ENCODE peak calls at places on chromosome 5, in nine cellular contexts. T, R, Q, Z, H, B, M, G and P are unnamed samples.

GRCh38 chr5:128649183-128649582 is 111.1 kb upstream of the FBN2 start:
- DNase-seq in T (no peak), R (no peak), Q (no peak), Z (no peak), H (no peak), B (no peak), M (no peak), G (no peak), P (no peak)

GRCh38 chr5:150364004-150364403 is 6.5 kb downstream of the TCOF1 start:
- DNase-seq in T (no peak), R (no peak), Q (no peak), Z (no peak), H (no peak), B (no peak), M (no peak), G (no peak), P (no peak)

GRCh38 chr5:137891849-137892248 is 2.6 kb downstream of the PKD2L2 start:
- DNase-seq in T (no peak), R (no peak), Q (no peak), Z (no peak), H (no peak), B (no peak), M (no peak), G (no peak), P (no peak)

GRCh38 chr5:154031923-154032489 is 6.7 kb downstream of the FAM114A2 start:
- DNase-seq in T (no peak), R (no peak), Q (no peak), Z (no peak), H (no peak), B (no peak), M (no peak), G (no peak), P (no peak)

GRCh38 chr5:74949976-74950375 is 83.8 kb upstream of the FAM169A start:
- DNase-seq in T (no peak), R (no peak), Q (no peak), Z (no peak), H (no peak), B (no peak), M (no peak), G (peak; percentile 67), P (no peak)

GRCh38 chr5:177447066-177447610 is 524 bp downstream of the PRR7 start:
- DNase-seq in T (peak; percentile 78), R (no peak), Q (peak; percentile 50), Z (no peak), H (peak; percentile 82), B (peak; percentile 92), M (peak; percentile 33), G (peak; percentile 52), P (no peak)

GRCh38 chr5:71778678-71779276 is 59.7 kb downstream of the CARTPT start:
- DNase-seq in T (no peak), R (no peak), Q (peak; percentile 7), Z (no peak), H (no peak), B (no peak), M (peak; percentile 62), G (peak; percentile 79), P (no peak)

GRCh38 chr5:107515521-107515920 is 155.2 kb downstream of the EFNA5 start:
- DNase-seq in T (no peak), R (no peak), Q (no peak), Z (no peak), H (no peak), B (no peak), M (no peak), G (no peak), P (no peak)

GRCh38 chr5:172568308-172568923 is 72.6 kb upstream of the NEURL1B start:
- DNase-seq in T (no peak), R (no peak), Q (no peak), Z (no peak), H (no peak), B (no peak), M (no peak), G (no peak), P (no peak)

GRCh38 chr5:16881253-16881652 is 54.8 kb downstream of the MYO10 start:
- DNase-seq in T (no peak), R (no peak), Q (no peak), Z (no peak), H (no peak), B (no peak), M (no peak), G (no peak), P (no peak)

GRCh38 chr5:122089614-122090013 is 11.6 kb upstream of the LOX start:
- DNase-seq in T (no peak), R (no peak), Q (no peak), Z (no peak), H (no peak), B (no peak), M (no peak), G (no peak), P (peak; percentile 94)

GRCh38 chr5:72194846-72195245 is 87.6 kb downstream of the MAP1B start:
- DNase-seq in T (no peak), R (no peak), Q (no peak), Z (no peak), H (no peak), B (no peak), M (no peak), G (peak; percentile 40), P (no peak)

GRCh38 chr5:96566775-96567174 is 95.4 kb upstream of the CAST start:
- DNase-seq in T (no peak), R (no peak), Q (no peak), Z (no peak), H (no peak), B (no peak), M (no peak), G (no peak), P (no peak)

GRCh38 chr5:137660349-137660817 is 75.5 kb downstream of the KLHL3 start:
- DNase-seq in T (peak; percentile 82), R (peak; percentile 56), Q (peak; percentile 42), Z (peak; percentile 67), H (peak; percentile 69), B (no peak), M (peak; percentile 70), G (peak; percentile 95), P (peak; percentile 46)